ENCODE peak calls at places on chromosomes 4 and X, in four cellular contexts. One of them, this sample, is unnamed.

GRCh38 chrX:39449352-39449751 is 648.1 kb downstream of the MID1IP1 start:
- DNase-seq in GM12878: no peak
- DNase-seq in K562: no peak
- DNase-seq in A549: no peak
- DNase-seq in this sample: no peak

GRCh38 chr4:152090543-152090942 is 329.7 kb upstream of the GATB start:
- DNase-seq in GM12878: no peak
- DNase-seq in K562: no peak
- DNase-seq in A549: no peak
- DNase-seq in this sample: no peak

GRCh38 chr4:70915048-70915815 is 13.1 kb downstream of the MOB1B start:
- DNase-seq in GM12878: no peak
- DNase-seq in K562: no peak
- DNase-seq in A549: no peak
- DNase-seq in this sample: no peak

GRCh38 chrX:1500701-1501624 is 36.0 kb downstream of the P2RY8 start:
- DNase-seq in GM12878: peak
- DNase-seq in K562: no peak
- DNase-seq in A549: no peak
- DNase-seq in this sample: no peak

GRCh38 chr4:36841583-36842326 is 402.8 kb upstream of the NWD2 start:
- DNase-seq in GM12878: peak
- DNase-seq in K562: no peak
- DNase-seq in A549: no peak
- DNase-seq in this sample: no peak

GRCh38 chr4:153788419-153789276 is at the start of gene SFRP2:
- DNase-seq in GM12878: no peak
- DNase-seq in K562: no peak
- DNase-seq in A549: no peak
- DNase-seq in this sample: no peak

GRCh38 chr4:56857601-56858301 is 36.2 kb upstream of the SPINK2 start:
- DNase-seq in GM12878: no peak
- DNase-seq in K562: no peak
- DNase-seq in A549: no peak
- DNase-seq in this sample: no peak

GRCh38 chr4:143360838-143361237 is 24.2 kb downstream of the GAB1 start:
- DNase-seq in GM12878: no peak
- DNase-seq in K562: no peak
- DNase-seq in A549: no peak
- DNase-seq in this sample: no peak

GRCh38 chr4:183175631-183176232 is 76.7 kb downstream of the WWC2 start:
- DNase-seq in GM12878: no peak
- DNase-seq in K562: no peak
- DNase-seq in A549: no peak
- DNase-seq in this sample: peak

GRCh38 chr4:41802590-41802989 is 54.1 kb upstream of the PHOX2B start:
- DNase-seq in GM12878: no peak
- DNase-seq in K562: no peak
- DNase-seq in A549: no peak
- DNase-seq in this sample: no peak

GRCh38 chrX:125883169-125883568 is 282.9 kb downstream of the DCAF12L2 start:
- DNase-seq in GM12878: no peak
- DNase-seq in K562: no peak
- DNase-seq in A549: no peak
- DNase-seq in this sample: no peak

GRCh38 chrX:3295731-3296130 is 50.7 kb downstream of the MXRA5 start:
- DNase-seq in GM12878: no peak
- DNase-seq in K562: peak
- DNase-seq in A549: peak
- DNase-seq in this sample: no peak

GRCh38 chr4:53545942-53546581 is 45.2 kb downstream of the LNX1 start:
- DNase-seq in GM12878: no peak
- DNase-seq in K562: no peak
- DNase-seq in A549: no peak
- DNase-seq in this sample: no peak

GRCh38 chr4:157223446-157223845 is 2.9 kb downstream of the GRIA2 start:
- DNase-seq in GM12878: no peak
- DNase-seq in K562: no peak
- DNase-seq in A549: no peak
- DNase-seq in this sample: no peak

GRCh38 chr4:73868206-73869129 is 725 bp upstream of the CXCL1 start:
- DNase-seq in GM12878: no peak
- DNase-seq in K562: no peak
- DNase-seq in A549: peak
- DNase-seq in this sample: no peak

GRCh38 chr4:176939445-176939844 is 146.7 kb upstream of the VEGFC start:
- DNase-seq in GM12878: no peak
- DNase-seq in K562: no peak
- DNase-seq in A549: no peak
- DNase-seq in this sample: no peak

GRCh38 chrX:43880439-43880838 is 1.8 kb downstream of the MAOB start:
- DNase-seq in GM12878: no peak
- DNase-seq in K562: no peak
- DNase-seq in A549: no peak
- DNase-seq in this sample: no peak

GRCh38 chrX:107836958-107837357 is 11.3 kb downstream of the MID2 start:
- DNase-seq in GM12878: no peak
- DNase-seq in K562: no peak
- DNase-seq in A549: no peak
- DNase-seq in this sample: no peak

GRCh38 chrX:134671207-134671750 is 13.0 kb upstream of the PLAC1 start:
- DNase-seq in GM12878: no peak
- DNase-seq in K562: no peak
- DNase-seq in A549: no peak
- DNase-seq in this sample: no peak

GRCh38 chr4:169279111-169279510 is 8.4 kb upstream of the SH3RF1 start:
- DNase-seq in GM12878: no peak
- DNase-seq in K562: no peak
- DNase-seq in A549: no peak
- DNase-seq in this sample: no peak

GRCh38 chr4:128379860-128380259 is 92.2 kb upstream of the PGRMC2 start:
- DNase-seq in GM12878: no peak
- DNase-seq in K562: peak
- DNase-seq in A549: peak
- DNase-seq in this sample: peak
- TF ChIP-seq CHD2 in GM12878: no peak
- TF ChIP-seq CHD2 in K562: no peak
- TF ChIP-seq CHD2 in A549: no peak
- TF ChIP-seq CHD2 in this sample: no peak

DNA sequence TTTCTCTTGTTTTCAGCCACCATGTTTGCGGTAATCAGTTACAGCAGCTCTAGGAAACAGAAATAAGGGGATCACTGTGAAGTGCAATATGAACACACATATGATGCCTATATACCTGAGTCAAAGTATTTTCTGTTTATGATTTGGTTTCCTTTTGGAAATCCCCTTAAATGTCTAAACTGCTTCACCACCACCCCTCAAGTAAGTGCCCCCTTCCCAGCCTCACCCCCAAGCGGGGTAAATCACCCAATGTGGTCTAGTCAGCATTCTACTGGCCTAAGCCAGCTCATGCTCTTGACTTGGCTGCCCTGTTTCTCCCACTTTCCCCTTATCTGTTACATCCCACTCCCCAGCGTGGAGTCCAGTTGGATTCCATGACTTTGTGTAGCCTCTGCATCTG is 176.5 kb downstream of the QDPR start:
- DNase-seq in GM12878: no peak
- DNase-seq in K562: no peak
- DNase-seq in A549: no peak
- DNase-seq in this sample: no peak
- TF ChIP-seq SMC3 in GM12878: no peak
- TF ChIP-seq SMC3 in K562: no peak
- TF ChIP-seq SMC3 in A549: no peak
- TF ChIP-seq SMC3 in this sample: no peak

DNA sequence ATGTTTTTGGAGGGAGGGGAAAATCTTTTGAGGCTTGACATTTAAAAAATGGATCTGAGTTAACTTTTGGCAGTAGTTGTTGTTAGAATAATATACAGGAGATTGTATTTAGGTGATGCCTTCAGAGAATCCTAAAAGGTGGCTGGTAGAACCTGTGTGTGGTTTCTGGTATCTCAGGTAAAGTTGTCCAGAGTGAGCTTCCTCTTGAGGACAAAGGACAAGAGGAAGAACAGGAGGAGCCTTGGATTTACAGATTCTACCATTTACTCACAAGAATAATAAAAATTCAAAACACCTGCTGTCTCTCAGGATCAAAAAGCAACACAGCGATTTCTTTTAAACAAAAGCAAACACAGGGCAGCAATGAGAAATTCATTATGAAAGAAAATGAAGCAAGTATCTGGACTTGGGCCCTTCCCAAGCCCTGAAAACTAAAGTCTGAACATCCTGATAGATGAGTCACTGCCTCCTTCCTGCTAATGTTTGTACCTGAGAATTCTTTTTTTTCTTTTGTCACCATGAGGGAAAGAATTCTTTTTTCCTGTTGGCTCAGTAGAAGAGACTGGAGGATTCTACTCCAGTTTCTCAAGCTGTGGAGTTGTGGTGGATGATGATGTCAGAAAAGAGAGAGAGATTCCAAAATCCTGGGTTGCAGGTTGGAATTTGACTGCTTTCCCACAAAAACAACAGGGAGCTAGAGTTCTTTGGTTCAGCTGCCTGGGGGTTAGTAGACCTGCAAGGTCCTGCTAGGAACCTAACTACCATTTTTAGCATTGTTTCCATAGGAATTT is 31.5 kb upstream of the RAPGEF2 start:
- DNase-seq in GM12878: no peak
- DNase-seq in K562: no peak
- DNase-seq in A549: no peak
- DNase-seq in this sample: peak
- TF ChIP-seq CHD2 in GM12878: no peak
- TF ChIP-seq CHD2 in K562: no peak
- TF ChIP-seq CHD2 in A549: no peak
- TF ChIP-seq CHD2 in this sample: no peak

GRCh38 chr4:76690091-76690905 is 207.6 kb downstream of the SOWAHB start:
- DNase-seq in GM12878: no peak
- DNase-seq in K562: no peak
- DNase-seq in A549: peak
- DNase-seq in this sample: no peak
- TF ChIP-seq SMC3 in GM12878: no peak
- TF ChIP-seq SMC3 in K562: no peak
- TF ChIP-seq SMC3 in A549: no peak
- TF ChIP-seq SMC3 in this sample: no peak